ENCODE peak calls at places on chromosome 17, in nine cellular contexts. I is SHP77; M is PC-9; E is cardiac muscle cell; T is central memory CD4-positive, alpha-beta T cell; J is fibroblast of the aortic adventitia; H is NCI-H1105; G is ovary; Z is esophagus muscularis mucosa. A is an unnamed sample.

GRCh38 chr17:70254735-70255460 is 85.6 kb downstream of the KCNJ2 start:
- DNase-seq in I (no peak), M (no peak), E (no peak), T (no peak), J (no peak), H (no peak), G (no peak), Z (no peak), A (no peak)

GRCh38 chr17:29242051-29242450 is 4.6 kb upstream of the CRYBA1 start:
- DNase-seq in I (no peak), M (no peak), E (no peak), T (no peak), J (no peak), H (no peak), G (no peak), Z (no peak), A (no peak)

GRCh38 chr17:42276609-42277341 is 584 bp upstream of the STAT5B start:
- DNase-seq in I (peak), M (peak), E (peak), T (no peak), J (peak), H (no peak), G (peak), Z (no peak), A (no peak)

GRCh38 chr17:39553326-39553945 is 54.3 kb downstream of the NEUROD2 start:
- DNase-seq in I (no peak), M (peak), E (peak), T (no peak), J (peak), H (no peak), G (no peak), Z (no peak), A (no peak)

GRCh38 chr17:7592422-7593021 is 2.6 kb upstream of the SOX15 start:
- DNase-seq in I (no peak), M (no peak), E (no peak), T (no peak), J (no peak), H (no peak), G (no peak), Z (no peak), A (no peak)

GRCh38 chr17:58409432-58409831 is 7.9 kb downstream of the RNF43 start:
- DNase-seq in I (no peak), M (no peak), E (no peak), T (no peak), J (no peak), H (no peak), G (no peak), Z (no peak), A (no peak)

GRCh38 chr17:72562628-72563188 is 441.9 kb downstream of the SOX9 start:
- DNase-seq in I (no peak), M (no peak), E (no peak), T (no peak), J (no peak), H (no peak), G (no peak), Z (no peak), A (no peak)

GRCh38 chr17:491086-492014 is 138.7 kb upstream of the RPH3AL start:
- DNase-seq in I (no peak), M (no peak), E (peak), T (peak), J (peak), H (no peak), G (peak), Z (no peak), A (no peak)

GRCh38 chr17:50953831-50954601 is 87.9 kb upstream of the TOB1 start:
- DNase-seq in I (peak), M (peak), E (peak), T (no peak), J (peak), H (peak), G (peak), Z (no peak), A (peak)

GRCh38 chr17:31533546-31534155 is 142.2 kb downstream of the RAB11FIP4 start:
- DNase-seq in I (no peak), M (no peak), E (peak), T (no peak), J (peak), H (no peak), G (peak), Z (no peak), A (no peak)

GRCh38 chr17:47720754-47721533 is 12.1 kb upstream of the TBX21 start:
- DNase-seq in I (no peak), M (peak), E (peak), T (peak), J (no peak), H (no peak), G (no peak), Z (no peak), A (no peak)

GRCh38 chr17:44108440-44109311 is 14.8 kb downstream of the HDAC5 start:
- DNase-seq in I (no peak), M (peak), E (peak), T (no peak), J (peak), H (no peak), G (peak), Z (peak), A (no peak)

GRCh38 chr17:76585649-76586593 is at the start of gene ST6GALNAC2:
- DNase-seq in I (peak), M (peak), E (no peak), T (peak), J (no peak), H (peak), G (peak), Z (no peak), A (no peak)

GRCh38 chr17:61389670-61390478 is 9.8 kb upstream of the TBX2 start:
- DNase-seq in I (no peak), M (no peak), E (peak), T (no peak), J (peak), H (no peak), G (no peak), Z (no peak), A (no peak)

GRCh38 chr17:69761767-69762321 is 313.2 kb upstream of the KCNJ16 start:
- DNase-seq in I (no peak), M (peak), E (peak), T (no peak), J (peak), H (no peak), G (no peak), Z (no peak), A (no peak)

GRCh38 chr17:4232168-4232813 is 31.5 kb downstream of the ANKFY1 start:
- DNase-seq in I (no peak), M (no peak), E (peak), T (peak), J (peak), H (peak), G (no peak), Z (no peak), A (no peak)

GRCh38 chr17:18190629-18191028 is 7.0 kb downstream of the ALKBH5 start:
- DNase-seq in I (no peak), M (no peak), E (no peak), T (no peak), J (no peak), H (no peak), G (no peak), Z (no peak), A (no peak)

GRCh38 chr17:5686246-5686645 is 101.9 kb upstream of the NLRP1 start:
- DNase-seq in I (no peak), M (no peak), E (no peak), T (no peak), J (no peak), H (no peak), G (no peak), Z (no peak), A (no peak)

GRCh38 chr17:57375770-57376181 is 119.5 kb downstream of the MSI2 start:
- DNase-seq in I (no peak), M (peak), E (no peak), T (no peak), J (no peak), H (no peak), G (no peak), Z (no peak), A (no peak)

GRCh38 chr17:75064040-75064439 is 17.0 kb downstream of the KCTD2 start:
- DNase-seq in I (no peak), M (no peak), E (no peak), T (no peak), J (no peak), H (no peak), G (no peak), Z (no peak), A (no peak)

GRCh38 chr17:44557653-44558285 is 485 bp downstream of the FZD2 start:
- DNase-seq in I (no peak), M (no peak), E (peak), T (no peak), J (peak), H (no peak), G (peak), Z (no peak), A (no peak)

GRCh38 chr17:48055531-48056245 is 7.5 kb downstream of the NFE2L1 start:
- DNase-seq in I (no peak), M (no peak), E (peak), T (no peak), J (peak), H (no peak), G (no peak), Z (no peak), A (no peak)

GRCh38 chr17:49454050-49454449 is 39.4 kb upstream of the PHB1 start:
- DNase-seq in I (no peak), M (no peak), E (peak), T (no peak), J (no peak), H (no peak), G (no peak), Z (no peak), A (no peak)

GRCh38 chr17:33200587-33200986 is 92.5 kb downstream of the ASIC2 start:
- DNase-seq in I (peak), M (no peak), E (no peak), T (no peak), J (no peak), H (no peak), G (no peak), Z (no peak), A (no peak)

GRCh38 chr17:32461853-32462617 is 17.7 kb downstream of the PSMD11 start:
- DNase-seq in I (peak), M (no peak), E (peak), T (peak), J (peak), H (peak), G (peak), Z (no peak), A (no peak)

GRCh38 chr17:82909322-82909904 is 69.6 kb upstream of the ZNF750 start:
- DNase-seq in I (no peak), M (no peak), E (no peak), T (peak), J (no peak), H (no peak), G (no peak), Z (no peak), A (no peak)

GRCh38 chr17:2050871-2051387 is 4.0 kb upstream of the HIC1 start:
- DNase-seq in I (no peak), M (no peak), E (peak), T (no peak), J (no peak), H (peak), G (peak), Z (no peak), A (no peak)

GRCh38 chr17:8563024-8563776 is 67.3 kb downstream of the MYH10 start:
- DNase-seq in I (no peak), M (no peak), E (no peak), T (no peak), J (no peak), H (no peak), G (no peak), Z (no peak), A (no peak)

GRCh38 chr17:10875984-10876555 is 38.2 kb upstream of the PIRT start:
- DNase-seq in I (peak), M (no peak), E (peak), T (no peak), J (peak), H (peak), G (no peak), Z (no peak), A (no peak)

GRCh38 chr17:64003526-64004121 is 5.5 kb downstream of the PRR29 start:
- DNase-seq in I (no peak), M (no peak), E (no peak), T (no peak), J (no peak), H (no peak), G (no peak), Z (no peak), A (no peak)

GRCh38 chr17:74786411-74787097 is 10.4 kb upstream of the NAT9 start:
- DNase-seq in I (no peak), M (no peak), E (no peak), T (no peak), J (no peak), H (no peak), G (no peak), Z (no peak), A (no peak)

GRCh38 chr17:28916302-28916934 is 13.5 kb upstream of the DHRS13 start:
- DNase-seq in I (peak), M (no peak), E (peak), T (peak), J (peak), H (peak), G (no peak), Z (no peak), A (no peak)

GRCh38 chr17:1347681-1348318 is 52.2 kb downstream of the YWHAE start:
- DNase-seq in I (no peak), M (no peak), E (no peak), T (peak), J (peak), H (no peak), G (peak), Z (no peak), A (no peak)

GRCh38 chr17:50199651-50200446 is 1.6 kb downstream of the COL1A1 start:
- DNase-seq in I (peak), M (peak), E (peak), T (peak), J (peak), H (peak), G (peak), Z (peak), A (peak)

A was measured in NCI-H2107.